ENCODE peak calls at places on chromosomes 11 and 22, in four cellular contexts. L is cardiac muscle cell, F is omental fat pad, H is GM10248. C is an unnamed sample.
A peak's percentile ranks its signal among the peaks of the same experiment; 100 is the strongest.

GRCh38 chr11:11849127-11849746 is 7.5 kb downstream of the USP47 start:
- DNase-seq in L (peak; percentile 84), F (no peak), H (peak; percentile 38), C (peak; percentile 46)

GRCh38 chr11:115776916-115777315 is 272.7 kb upstream of the CADM1 start:
- DNase-seq in L (no peak), F (no peak), H (no peak), C (no peak)

GRCh38 chr11:132770802-132771545 is 761.3 kb downstream of the OPCML start:
- DNase-seq in L (no peak), F (no peak), H (no peak), C (no peak)

GRCh38 chr11:19524171-19524671 is 188.4 kb upstream of the NAV2 start:
- DNase-seq in L (no peak), F (no peak), H (no peak), C (peak; percentile 83)

GRCh38 chr11:120327311-120327710 is 2.2 kb downstream of the TLCD5 start:
- DNase-seq in L (no peak), F (no peak), H (no peak), C (no peak)

GRCh38 chr11:104657083-104657482 is 241.2 kb downstream of the CASP12 start:
- DNase-seq in L (no peak), F (no peak), H (no peak), C (no peak)

GRCh38 chr11:19660076-19660475 is 52.6 kb upstream of the NAV2 start:
- DNase-seq in L (no peak), F (no peak), H (peak; percentile 76), C (no peak)

GRCh38 chr11:108985611-108986279 is 320.9 kb downstream of the DDX10 start:
- DNase-seq in L (peak; percentile 73), F (no peak), H (no peak), C (no peak)

GRCh38 chr11:120316880-120317688 is 8.0 kb upstream of the TLCD5 start:
- DNase-seq in L (peak; percentile 80), F (no peak), H (no peak), C (no peak)

GRCh38 chr22:38734203-38735100 is 21.3 kb downstream of the SUN2 start:
- DNase-seq in L (no peak), F (no peak), H (no peak), C (no peak)

GRCh38 chr11:89583580-89583979 is 92.4 kb upstream of the NOX4 start:
- DNase-seq in L (no peak), F (no peak), H (no peak), C (no peak)

GRCh38 chr11:1073851-1074243 is 827 bp upstream of the MUC2 start:
- DNase-seq in L (no peak), F (no peak), H (no peak), C (no peak)

GRCh38 chr22:17477401-17477833 is 85.9 kb upstream of the SLC25A18 start:
- DNase-seq in L (peak; percentile 88), F (no peak), H (no peak), C (no peak)

GRCh38 chr11:123195182-123196059 is at the start of gene CLMP:
- DNase-seq in L (peak; percentile 86), F (no peak), H (no peak), C (peak; percentile 62)

GRCh38 chr11:102833731-102834130 is 9.7 kb downstream of the MMP3 start:
- DNase-seq in L (no peak), F (no peak), H (no peak), C (no peak)

GRCh38 chr11:72576196-72576595 is 98.0 kb downstream of the PDE2A start:
- DNase-seq in L (no peak), F (no peak), H (no peak), C (no peak)

GRCh38 chr11:72778535-72779494 is 15.0 kb downstream of the STARD10 start:
- DNase-seq in L (no peak), F (no peak), H (no peak), C (no peak)

GRCh38 chr11:83641511-83641910 is 355.3 kb upstream of the CCDC90B start:
- DNase-seq in L (peak; percentile 16), F (no peak), H (no peak), C (no peak)

GRCh38 chr22:42699953-42700352 is 20.7 kb downstream of the A4GALT start:
- DNase-seq in L (no peak), F (no peak), H (no peak), C (no peak)

GRCh38 chr22:43381693-43382092 is 30.1 kb upstream of the MPPED1 start:
- DNase-seq in L (peak; percentile 11), F (no peak), H (no peak), C (no peak)

GRCh38 chr11:110907629-110908028 is 195.4 kb upstream of the ARHGAP20 start:
- DNase-seq in L (peak; percentile 93), F (no peak), H (no peak), C (no peak)

GRCh38 chr22:21657361-21658118 is 8.3 kb upstream of the PPIL2 start:
- DNase-seq in L (peak; percentile 15), F (no peak), H (peak; percentile 94), C (peak; percentile 84)

GRCh38 chr22:46007848-46008261 is 30.9 kb upstream of the WNT7B start:
- DNase-seq in L (peak; percentile 95), F (no peak), H (no peak), C (no peak)

GRCh38 chr11:43852057-43852636 is 28.5 kb upstream of the ALKBH3 start:
- DNase-seq in L (peak; percentile 86), F (peak; percentile 70), H (peak; percentile 67), C (peak; percentile 64)

GRCh38 chr11:69321877-69322350 is 28.0 kb downstream of the MYEOV start:
- DNase-seq in L (peak; percentile 68), F (no peak), H (no peak), C (no peak)

GRCh38 chr11:75425422-75425821 is 7.6 kb downstream of the KLHL35 start:
- DNase-seq in L (no peak), F (no peak), H (no peak), C (no peak)
- TF ChIP-seq CTCF in L (peak; percentile 39), F (no peak), H (peak; percentile 15), C (no peak)

GRCh38 chr11:81705283-81705682 is 1028.4 kb downstream of the FAM181B start:
- DNase-seq in L (no peak), F (no peak), H (no peak), C (no peak)

GRCh38 chr11:81707881-81708280 is 1025.8 kb downstream of the FAM181B start:
- DNase-seq in L (no peak), F (no peak), H (no peak), C (no peak)
- TF ChIP-seq CTCF in L (peak; percentile 17), F (no peak), H (no peak), C (peak; percentile 21)

GRCh38 chr11:28108909-28109308 is 721 bp downstream of the METTL15 start:
- DNase-seq in L (no peak), F (no peak), H (no peak), C (no peak)

GRCh38 chr11:28110839-28111235 is 2.6 kb downstream of the METTL15 start:
- DNase-seq in L (peak; percentile 35), F (no peak), H (no peak), C (no peak)

GRCh38 chr11:28107331-28107725 is 628 bp downstream of the KIF18A start:
- DNase-seq in L (peak; percentile 46), F (no peak), H (peak; percentile 9), C (no peak)

GRCh38 chr11:28107726-28108618 is at the start of the genes KIF18A and METTL15:
- DNase-seq in L (peak; percentile 100), F (peak; percentile 99), H (peak; percentile 92), C (peak; percentile 100)

GRCh38 chr11:28110108-28110838 is 2.1 kb downstream of the METTL15 start:
- DNase-seq in L (peak; percentile 89), F (peak; percentile 32), H (peak; percentile 57), C (peak; percentile 37)
- TF ChIP-seq CTCF in L (no peak), F (no peak), H (no peak), C (no peak)

GRCh38 chr22:30270841-30271240 is 4.2 kb upstream of the OSM start:
- DNase-seq in L (peak; percentile 88), F (no peak), H (no peak), C (no peak)
- TF ChIP-seq CTCF in L (no peak), F (no peak), H (no peak), C (no peak)

DNA sequence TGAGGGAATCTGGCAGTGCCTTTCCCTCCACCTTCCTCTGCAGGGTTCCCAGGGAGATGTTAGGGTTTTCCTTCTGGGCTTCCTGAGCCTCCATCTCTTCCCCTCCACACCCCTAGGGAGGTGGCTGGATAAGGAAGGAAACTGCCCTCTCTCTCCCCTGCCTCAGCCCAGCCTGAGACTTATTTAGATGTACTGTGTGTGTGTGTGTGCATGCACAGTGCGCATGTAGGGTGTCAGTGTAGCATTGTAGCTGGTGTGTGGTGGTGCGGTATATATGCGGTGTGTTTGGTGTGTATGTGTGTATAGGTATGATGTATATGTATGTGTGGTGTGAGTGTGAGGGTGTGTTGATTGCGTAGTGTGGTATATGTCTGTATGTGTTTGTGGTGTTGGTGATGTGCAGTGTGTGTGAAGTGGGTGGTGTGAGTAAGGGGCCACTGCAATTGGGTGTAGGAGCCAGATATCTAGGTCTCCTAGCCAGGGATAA is 1.5 kb downstream of the FXYD6 start:
- DNase-seq in L (no peak), F (no peak), H (no peak), C (no peak)
- TF ChIP-seq CTCF in L (no peak), F (no peak), H (no peak), C (no peak)

GRCh38 chr11:127157225-127157624 is 156.7 kb upstream of the KIRREL3 start:
- DNase-seq in L (no peak), F (no peak), H (no peak), C (no peak)
- TF ChIP-seq CTCF in L (no peak), F (no peak), H (no peak), C (no peak)

DNA sequence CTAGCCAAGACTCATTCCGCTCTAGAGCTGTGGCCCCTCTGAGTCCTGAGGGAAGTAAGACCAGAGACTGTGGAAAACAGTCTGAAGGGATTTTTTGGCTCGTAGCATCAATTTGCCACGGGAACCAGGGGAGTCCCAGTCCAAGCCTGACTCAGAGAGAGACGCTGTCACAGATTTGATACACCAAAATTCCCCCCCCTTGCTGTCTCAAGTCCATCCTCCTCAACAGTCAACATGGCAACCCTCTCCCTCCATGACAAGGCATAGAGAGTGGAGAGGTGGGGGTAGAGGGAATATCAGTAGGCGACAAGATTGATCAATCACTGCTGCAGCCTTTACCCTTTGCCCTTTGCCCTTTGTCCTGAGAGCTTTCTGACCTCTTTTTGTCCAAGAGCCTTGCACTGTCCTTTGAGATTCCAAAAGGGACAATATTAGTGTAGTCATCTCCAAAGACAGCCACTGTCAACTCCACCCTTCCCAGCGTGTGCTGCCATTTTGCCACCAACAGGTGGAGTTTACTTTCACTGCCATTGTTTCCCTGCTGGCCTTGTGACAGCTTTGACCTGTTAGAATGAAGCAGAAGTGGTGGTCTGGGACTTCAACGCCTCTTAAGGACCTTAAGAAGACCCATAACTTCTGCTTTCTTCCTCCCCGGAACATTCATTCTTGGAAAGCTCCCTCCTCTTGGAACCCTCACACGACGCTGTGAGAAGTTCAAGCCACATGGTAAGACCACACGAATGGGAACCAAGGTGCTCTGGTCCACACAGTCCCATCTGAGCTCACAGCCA is 7.3 kb downstream of the SLC15A3 start:
- DNase-seq in L (no peak), F (no peak), H (no peak), C (no peak)
- TF ChIP-seq CTCF in L (peak; percentile 21), F (no peak), H (peak; percentile 18), C (peak; percentile 34)

GRCh38 chr11:65378208-65378927 is 4.1 kb downstream of the SLC25A45 start:
- DNase-seq in L (no peak), F (no peak), H (no peak), C (no peak)
- TF ChIP-seq CTCF in L (no peak), F (no peak), H (no peak), C (no peak)

C was measured in glutamatergic neuron.